ENCODE peak calls at places on chromosomes 5 and 9, in ten cellular contexts. Z, N, Q, S, O, P, H, F, X and J are unnamed samples.
A peak's percentile ranks its signal among the peaks of the same experiment; 100 is the strongest.

GRCh38 chr9:20544953-20545622 is 77.2 kb downstream of the MLLT3 start:
- ATAC-seq in S (no peak), O (no peak), Q (no peak), X (no peak), H (peak; percentile 21), P (no peak), F (no peak), Z (no peak), N (no peak), J (no peak)

GRCh38 chr9:37645903-37646506 is 4.7 kb upstream of the FRMPD1 start:
- ATAC-seq in O (peak; percentile 75), H (no peak), N (no peak), P (no peak), S (no peak), F (no peak), X (no peak), Z (no peak), Q (no peak), J (no peak)

GRCh38 chr5:143653766-143654282 is 158.1 kb upstream of the HMHB1 start:
- ATAC-seq in O (no peak), X (no peak), Z (no peak), S (no peak), P (no peak), Q (no peak), N (no peak), H (no peak), F (no peak), J (no peak)

GRCh38 chr9:130992059-130993032 is 16.6 kb upstream of the LAMC3 start:
- ATAC-seq in Z (no peak), N (no peak), F (no peak), S (no peak), O (no peak), P (no peak), H (no peak), X (peak; percentile 19), Q (no peak), J (no peak)

GRCh38 chr9:4306788-4307144 is 6.9 kb upstream of the GLIS3 start:
- ATAC-seq in P (no peak), N (peak; percentile 17), F (no peak), Q (no peak), X (no peak), H (no peak), O (no peak), S (no peak), Z (no peak), J (no peak)

GRCh38 chr5:168740821-168741213 is 161.6 kb upstream of the PANK3 start:
- ATAC-seq in X (no peak), P (no peak), O (peak; percentile 27), H (no peak), Z (no peak), Q (no peak), N (peak; percentile 46), S (peak; percentile 79), F (peak; percentile 66), J (peak; percentile 74)

GRCh38 chr9:35057271-35057620 is 15.2 kb downstream of the VCP start:
- ATAC-seq in H (no peak), Q (no peak), X (no peak), F (no peak), N (no peak), P (no peak), O (no peak), S (no peak), Z (no peak), J (no peak)

GRCh38 chr9:93185261-93186150 is 1.6 kb downstream of the WNK2 start:
- ATAC-seq in X (no peak), N (no peak), Q (peak; percentile 11), H (no peak), S (no peak), P (no peak), Z (no peak), O (no peak), F (no peak), J (no peak)

GRCh38 chr9:136665111-136665703 is 2.5 kb downstream of the EGFL7 start:
- ATAC-seq in N (no peak), H (peak; percentile 58), O (peak; percentile 3), S (no peak), Q (no peak), Z (peak; percentile 50), P (peak; percentile 43), F (no peak), X (peak; percentile 15), J (peak; percentile 21)

GRCh38 chr9:104386425-104387069 is 117.5 kb upstream of the OR13F1 start:
- ATAC-seq in X (peak; percentile 74), S (no peak), O (peak; percentile 86), H (peak; percentile 82), Z (no peak), Q (peak; percentile 45), P (no peak), N (peak; percentile 87), F (no peak), J (no peak)

GRCh38 chr9:132632426-132632825 is 37.4 kb downstream of the DDX31 start:
- ATAC-seq in N (no peak), F (no peak), H (no peak), O (no peak), Z (no peak), S (no peak), Q (no peak), X (no peak), P (no peak), J (no peak)

GRCh38 chr9:132630116-132630515 is 39.7 kb downstream of the DDX31 start:
- ATAC-seq in H (no peak), X (no peak), Q (no peak), F (no peak), S (no peak), Z (no peak), P (no peak), O (no peak), N (no peak), J (no peak)

GRCh38 chr9:132630811-132631210 is 39.0 kb downstream of the DDX31 start:
- ATAC-seq in S (no peak), Q (no peak), X (no peak), H (no peak), O (no peak), F (no peak), N (no peak), Z (no peak), P (no peak), J (no peak)

GRCh38 chr9:132631685-132632084 is 38.1 kb downstream of the DDX31 start:
- ATAC-seq in X (no peak), H (no peak), P (no peak), O (no peak), Q (no peak), N (no peak), Z (no peak), S (no peak), F (no peak), J (no peak)

DNA sequence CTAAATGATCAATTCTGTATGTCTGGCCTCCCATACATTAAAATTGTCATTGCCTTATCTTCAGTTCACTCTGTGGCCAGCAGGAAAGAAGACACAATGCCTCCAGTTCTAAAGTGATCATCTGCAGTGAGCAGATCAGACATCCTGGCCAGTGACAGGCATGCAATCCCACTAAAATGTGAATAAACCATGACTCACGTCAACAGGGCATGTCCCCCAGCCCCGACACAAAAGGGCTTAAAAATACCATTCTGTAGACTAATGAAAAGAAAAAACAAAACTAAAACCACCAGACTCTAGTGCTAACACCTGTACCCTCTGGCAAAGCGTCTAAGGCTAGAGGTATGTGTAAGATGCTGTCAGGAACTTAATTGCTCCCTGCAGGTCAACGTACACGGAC is 38.5 kb downstream of the DDX31 start:
- ATAC-seq in Q (peak; percentile 84), N (no peak), H (no peak), P (no peak), F (no peak), S (no peak), O (no peak), X (no peak), Z (no peak), J (no peak)
- TF ChIP-seq CTCF in Q (no peak), N (no peak), H (no peak), P (no peak), F (no peak), S (no peak), O (no peak), X (no peak), Z (no peak), J (no peak)

GRCh38 chr5:141560725-141561483 is 57.9 kb downstream of the DIAPH1 start:
- ATAC-seq in X (no peak), P (no peak), O (peak; percentile 75), H (peak; percentile 59), Z (peak; percentile 51), Q (peak; percentile 44), N (peak; percentile 80), S (peak; percentile 84), F (peak; percentile 86), J (peak; percentile 87)

GRCh38 chr5:141558150-141558549 is 60.6 kb downstream of the DIAPH1 start:
- ATAC-seq in S (peak; percentile 8), X (peak; percentile 27), H (peak; percentile 43), Z (peak; percentile 13), N (peak; percentile 17), F (no peak), O (no peak), Q (no peak), P (peak; percentile 26), J (no peak)

GRCh38 chr5:141557681-141558136 is 61.1 kb downstream of the DIAPH1 start:
- ATAC-seq in P (peak; percentile 83), F (peak; percentile 75), Z (peak; percentile 92), N (peak; percentile 78), O (peak; percentile 66), H (peak; percentile 91), S (peak; percentile 84), Q (peak; percentile 80), X (peak; percentile 96), J (peak; percentile 90)

GRCh38 chr5:141559481-141559880 is 59.3 kb downstream of the DIAPH1 start:
- ATAC-seq in F (no peak), H (no peak), Q (peak; percentile 58), O (peak; percentile 36), X (no peak), S (no peak), N (no peak), Z (no peak), P (no peak), J (no peak)

DNA sequence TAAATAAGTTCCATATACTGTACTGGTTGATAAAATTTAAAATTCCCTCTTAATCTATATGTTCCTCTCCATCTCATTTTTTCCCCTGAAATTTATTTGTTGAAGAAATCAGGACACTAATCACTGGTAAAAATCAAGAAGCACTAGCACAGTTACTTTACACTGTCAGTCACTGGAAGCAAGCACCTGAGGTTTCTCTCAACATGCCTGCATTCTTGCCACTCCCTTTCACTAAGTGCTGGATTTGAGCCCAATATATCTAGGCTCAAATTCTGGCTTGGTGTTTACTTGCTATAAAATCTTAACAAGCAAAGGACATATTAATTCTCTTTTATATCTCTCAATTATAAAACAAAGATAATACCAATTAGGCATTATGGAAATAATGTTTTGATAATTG is 58.7 kb downstream of the DIAPH1 start:
- ATAC-seq in X (no peak), F (no peak), N (no peak), H (no peak), Z (no peak), S (no peak), Q (peak; percentile 49), O (peak; percentile 70), P (no peak), J (no peak)
- H3K4me1 ChIP-seq in X (no peaks in the 10 kb centered on the region), F (peaks cover 19% of the 10 kb centered on the region), N (no peaks in the 10 kb centered on the region), H (no peaks in the 10 kb centered on the region), Z (peaks cover 21% of the 10 kb centered on the region), S (peaks cover 6% of the 10 kb centered on the region), Q (peaks cover 42% of the 10 kb centered on the region), O (peaks cover 17% of the 10 kb centered on the region), P (no peaks in the 10 kb centered on the region), J (peaks cover 16% of the 10 kb centered on the region)

GRCh38 chr5:37836173-37837100 is 3.4 kb downstream of the GDNF start:
- ATAC-seq in F (no peak), N (peak; percentile 42), P (no peak), Q (peak; percentile 7), H (peak; percentile 46), Z (peak; percentile 47), S (no peak), O (peak; percentile 33), X (no peak), J (peak; percentile 28)
- H3K4me3 ChIP-seq in F (peak overlapping the region; percentile 73), N (peak overlapping the region; percentile 33), P (no peak overlapping the region), Q (peak overlapping the region; percentile 70), H (peak overlapping the region; percentile 51), Z (peak overlapping the region; percentile 35), S (peak overlapping the region; percentile 48), O (peak overlapping the region; percentile 13), X (no peak overlapping the region), J (peak overlapping the region; percentile 77)

GRCh38 chr9:102569436-102569835 is 425.7 kb upstream of the CYLC2 start:
- ATAC-seq in Z (no peak), Q (no peak), H (no peak), S (no peak), O (no peak), F (no peak), N (no peak), X (no peak), P (no peak), J (no peak)
- TF ChIP-seq CTCF in Z (no peak), Q (no peak), H (no peak), S (no peak), O (no peak), F (no peak), N (no peak), X (no peak), P (no peak), J (no peak)